ENCODE peak calls at places on chromosomes 6 and 20, in nine cellular contexts. K, P, F, V, M, X, J, U and R are unnamed samples.

GRCh38 chr20:32968833-32969241 is 35.4 kb downstream of the SUN5 start:
- DNase-seq in U (no peak), X (peak; percentile 10), P (no peak), M (no peak), J (no peak), V (no peak), F (no peak), K (no peak), R (no peak)

GRCh38 chr20:33688938-33689424 is 2.8 kb upstream of the E2F1 start:
- DNase-seq in F (no peak), J (no peak), K (no peak), M (no peak), U (no peak), P (no peak), X (no peak), V (no peak), R (no peak)

GRCh38 chr6:157982297-157982579 is 575 bp downstream of the SYNJ2 start:
- DNase-seq in P (peak; percentile 59), F (no peak), K (peak; percentile 72), U (peak; percentile 62), X (peak; percentile 73), V (peak; percentile 44), J (no peak), M (no peak), R (peak; percentile 52)

GRCh38 chr6:107488174-107488874 is 1.6 kb upstream of the SOBP start:
- DNase-seq in X (no peak), K (no peak), J (no peak), F (no peak), P (no peak), M (no peak), V (no peak), U (no peak), R (no peak)

GRCh38 chr6:36029464-36029863 is 1.9 kb downstream of the MAPK14 start:
- DNase-seq in U (no peak), X (no peak), F (no peak), P (peak; percentile 36), K (no peak), V (no peak), J (peak; percentile 65), M (no peak), R (no peak)

GRCh38 chr6:47160702-47161101 is 118.6 kb upstream of the ADGRF1 start:
- DNase-seq in F (no peak), J (no peak), X (no peak), V (no peak), U (no peak), K (no peak), M (no peak), P (no peak), R (no peak)

GRCh38 chr6:23454090-23454998 is 671.7 kb upstream of the NRSN1 start:
- DNase-seq in X (no peak), K (no peak), F (no peak), V (no peak), J (peak; percentile 86), P (no peak), M (no peak), U (no peak), R (no peak)

GRCh38 chr6:52495859-52496396 is 75.8 kb downstream of the EFHC1 start:
- DNase-seq in M (no peak), P (no peak), X (no peak), V (no peak), K (no peak), U (no peak), J (no peak), F (no peak), R (no peak)

GRCh38 chr6:152673233-152673632 is 24.5 kb upstream of the MYCT1 start:
- DNase-seq in X (no peak), V (no peak), K (no peak), J (no peak), U (no peak), F (no peak), M (no peak), P (no peak), R (no peak)

GRCh38 chr6:66048684-66049474 is 341.9 kb upstream of the EYS start:
- DNase-seq in K (no peak), M (no peak), F (no peak), X (no peak), V (no peak), U (no peak), P (no peak), J (no peak), R (no peak)

GRCh38 chr6:87759491-87760010 is 57.5 kb upstream of the AKIRIN2 start:
- DNase-seq in M (no peak), F (no peak), V (no peak), U (no peak), X (no peak), K (no peak), P (no peak), J (no peak), R (no peak)

GRCh38 chr6:168050861-168051586 is 28.0 kb downstream of the FRMD1 start:
- DNase-seq in U (no peak), X (no peak), P (no peak), J (no peak), M (no peak), V (no peak), F (no peak), K (no peak), R (no peak)

GRCh38 chr6:170295519-170296422 is 4.9 kb upstream of the DLL1 start:
- DNase-seq in K (peak; percentile 63), V (no peak), F (no peak), U (peak; percentile 48), J (peak; percentile 32), P (peak; percentile 60), M (no peak), X (no peak), R (no peak)

GRCh38 chr6:146410851-146411595 is 132.6 kb upstream of the RAB32 start:
- DNase-seq in V (no peak), F (no peak), U (no peak), P (no peak), J (peak; percentile 25), M (no peak), K (no peak), X (no peak), R (no peak)

GRCh38 chr6:34566830-34567546 is 10.9 kb upstream of the SPDEF start:
- DNase-seq in U (no peak), X (no peak), P (no peak), J (no peak), F (no peak), V (no peak), M (no peak), K (no peak), R (no peak)

DNA sequence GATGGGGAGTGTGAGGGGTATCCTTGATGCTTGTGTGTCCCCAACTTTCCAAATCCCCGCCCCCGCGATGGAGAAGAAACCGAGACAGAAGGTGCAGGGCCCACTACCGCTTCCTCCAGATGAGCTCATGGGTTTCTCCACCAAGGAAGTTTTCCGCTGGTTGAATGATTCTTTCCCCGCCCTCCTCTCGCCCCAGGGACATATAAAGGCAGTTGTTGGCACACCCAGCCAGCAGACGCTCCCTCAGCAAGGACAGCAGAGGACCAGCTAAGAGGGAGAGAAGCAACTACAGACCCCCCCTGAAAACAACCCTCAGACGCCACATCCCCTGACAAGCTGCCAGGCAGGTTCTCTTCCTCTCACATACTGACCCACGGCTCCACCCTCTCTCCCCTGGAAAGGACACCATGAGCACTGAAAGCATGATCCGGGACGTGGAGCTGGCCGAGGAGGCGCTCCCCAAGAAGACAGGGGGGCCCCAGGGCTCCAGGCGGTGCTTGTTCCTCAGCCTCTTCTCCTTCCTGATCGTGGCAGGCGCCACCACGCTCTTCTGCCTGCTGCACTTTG is at the start of gene TNF:
- DNase-seq in K (no peak), M (peak; percentile 37), V (peak; percentile 56), J (no peak), P (peak; percentile 42), X (peak; percentile 62), U (no peak), F (no peak), R (peak; percentile 53)
- H3K4me3 ChIP-seq in K (no peak within 1 kb of the TSS), M (peak within 1 kb of the TSS; percentile 60), V (peak within 1 kb of the TSS; percentile 54), J (no peak within 1 kb of the TSS), P (peak within 1 kb of the TSS; percentile 19), X (peak within 1 kb of the TSS; percentile 34), U (no peak within 1 kb of the TSS), F (peak within 1 kb of the TSS; percentile 67), R (peak within 1 kb of the TSS; percentile 38)

DNA sequence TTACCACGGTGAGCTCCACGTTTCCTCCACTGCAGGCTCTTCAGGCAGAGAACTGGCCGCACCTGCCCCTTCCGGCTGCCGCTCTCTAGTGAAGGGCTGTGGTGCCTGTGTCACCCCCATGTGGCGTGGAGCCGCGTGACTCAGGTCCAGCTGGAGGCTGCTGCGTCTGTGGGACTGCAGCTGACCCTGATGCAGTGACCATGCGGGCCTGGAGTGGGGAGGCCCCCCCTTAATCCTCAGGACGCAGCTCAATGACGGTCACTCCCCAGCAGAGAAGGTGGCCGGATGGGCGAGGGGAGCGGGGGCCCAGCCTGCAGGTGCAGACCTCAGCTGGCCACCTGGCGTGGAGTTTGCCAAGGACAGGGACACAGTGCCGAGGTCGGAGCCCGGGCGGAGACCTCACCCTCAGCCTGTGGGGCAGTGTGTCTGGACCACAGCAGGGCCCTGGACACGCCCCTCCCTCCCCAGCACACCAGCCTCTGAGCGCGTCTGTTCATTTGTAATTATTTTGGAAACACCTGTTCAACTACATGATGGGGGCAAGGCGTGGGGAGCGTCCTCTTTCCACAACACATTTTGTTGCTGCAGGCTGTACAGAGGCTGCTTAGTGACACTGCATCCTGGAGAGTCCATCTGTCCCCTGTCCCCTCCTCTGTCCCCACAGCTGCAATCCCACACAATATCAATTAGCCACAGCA is 10.7 kb downstream of the BHLHE23 start:
- DNase-seq in U (no peak), P (no peak), K (no peak), J (no peak), X (no peak), V (no peak), F (no peak), M (no peak), R (no peak)
- H3K27me3 ChIP-seq in U (no peaks in the 10 kb centered on the region), P (peaks cover 33% of the 10 kb centered on the region), K (peaks cover 30% of the 10 kb centered on the region), J (peaks cover 16% of the 10 kb centered on the region), X (peaks cover 4% of the 10 kb centered on the region), V (no peaks in the 10 kb centered on the region), F (no peaks in the 10 kb centered on the region), M (peaks cover 94% of the 10 kb centered on the region), R (peaks cover under 1% of the 10 kb centered on the region)

DNA sequence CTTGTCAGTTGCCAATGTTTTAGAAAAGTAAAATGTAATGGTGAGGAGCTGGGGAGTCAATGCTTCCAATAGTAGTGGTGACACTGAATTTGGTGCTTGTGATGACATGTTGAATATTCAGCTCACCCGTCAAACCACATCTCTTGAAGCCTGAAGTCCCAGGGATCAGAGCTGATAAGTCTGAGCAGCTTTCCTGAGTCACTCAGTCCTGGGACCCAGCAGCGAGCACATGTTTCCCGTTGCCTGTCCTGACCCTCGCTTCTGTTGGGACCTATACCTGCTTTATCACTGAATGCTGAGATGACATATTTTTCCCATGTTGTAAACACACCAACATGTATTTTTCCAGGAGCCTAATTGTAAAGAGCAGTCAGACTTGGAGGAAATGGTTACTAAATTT is 693.6 kb downstream of the QKI start:
- DNase-seq in J (no peak), X (no peak), K (no peak), P (no peak), V (no peak), M (no peak), F (no peak), U (no peak), R (no peak)
- H3K4me3 ChIP-seq in J (no peak overlapping the region), X (no peak overlapping the region), K (no peak overlapping the region), P (no peak overlapping the region), V (peak overlapping the region; percentile 42), M (peak overlapping the region; percentile 48), F (no peak overlapping the region), U (no peak overlapping the region), R (no peak overlapping the region)

DNA sequence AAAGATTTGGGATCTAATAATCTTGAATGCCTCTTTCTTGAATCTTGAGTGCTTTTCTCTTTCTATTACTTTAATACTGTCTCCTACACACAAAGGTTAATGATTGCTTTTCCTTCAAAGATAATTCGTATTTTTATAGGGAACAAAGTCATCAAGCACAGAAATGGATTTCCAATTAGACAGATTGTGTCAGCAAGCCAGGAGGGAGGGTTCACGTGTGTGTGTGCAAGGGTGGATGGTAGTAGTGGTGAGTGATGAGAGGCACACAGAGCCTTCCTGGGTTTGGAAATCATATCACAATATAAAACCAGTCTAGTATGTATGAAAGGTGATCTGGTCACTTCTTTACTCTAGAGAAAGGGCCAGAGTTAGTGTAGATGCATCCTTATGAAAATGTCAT is 51.2 kb upstream of the NEDD9 start:
- DNase-seq in X (no peak), M (no peak), K (no peak), U (no peak), V (no peak), F (no peak), J (no peak), P (peak; percentile 62), R (no peak)
- H3K27me3 ChIP-seq in X (no peaks in the 10 kb centered on the region), M (peaks cover under 1% of the 10 kb centered on the region), K (no peaks in the 10 kb centered on the region), U (no peaks in the 10 kb centered on the region), V (no peaks in the 10 kb centered on the region), F (no peaks in the 10 kb centered on the region), J (no peaks in the 10 kb centered on the region), P (no peaks in the 10 kb centered on the region), R (no peaks in the 10 kb centered on the region)